ENCODE peak calls at places on chromosomes 7 and 10, in four cellular contexts. B is neural progenitor cell, X is neuronal stem cell, A is colonic mucosa. F is an unnamed sample. For H3K27me3 and H3K4me1, the result is how much of the 10 kb centered on the place peaks cover.

GRCh38 chr10:88934900-88935672 is 17.5 kb downstream of the ACTA2 start:
- DNase-seq in A (peak), B (peak), X (peak), F (peak)

GRCh38 chr7:11760372-11760771 is 71.6 kb downstream of the THSD7A start:
- DNase-seq in X (no peak), B (peak), A (no peak), F (peak)

GRCh38 chr10:73827346-73828089 is 16.1 kb upstream of the NDST2 start:
- DNase-seq in A (no peak), B (no peak), X (no peak), F (peak)

GRCh38 chr7:150800576-150801241 is at the start of gene TMEM176A:
- DNase-seq in X (no peak), B (no peak), A (peak), F (no peak)

GRCh38 chr7:7820939-7821338 is 102.5 kb upstream of the RPA3 start:
- DNase-seq in A (no peak), B (peak), X (no peak), F (no peak)

GRCh38 chr7:123645516-123645915 is 10.2 kb upstream of the LMOD2 start:
- DNase-seq in X (no peak), B (peak), A (no peak), F (no peak)

GRCh38 chr10:9992656-9993055 is 1025.0 kb upstream of the CELF2 start:
- DNase-seq in A (no peak), X (no peak), B (peak), F (no peak)

GRCh38 chr10:86795353-86795752 is 38.9 kb downstream of the BMPR1A start:
- DNase-seq in A (no peak), X (peak), B (peak), F (peak)

GRCh38 chr7:128402346-128402745 is 7.4 kb downstream of the IMPDH1 start:
- DNase-seq in A (no peak), B (no peak), X (no peak), F (no peak)

GRCh38 chr7:128405345-128406146 is 4.2 kb downstream of the IMPDH1 start:
- DNase-seq in X (peak), A (peak), B (peak), F (peak)

GRCh38 chr7:128403676-128404075 is 6.1 kb downstream of the IMPDH1 start:
- DNase-seq in B (no peak), X (no peak), A (no peak), F (no peak)

GRCh38 chr7:128404826-128405344 is 4.9 kb downstream of the IMPDH1 start:
- DNase-seq in A (peak), X (no peak), B (no peak), F (peak)

DNA sequence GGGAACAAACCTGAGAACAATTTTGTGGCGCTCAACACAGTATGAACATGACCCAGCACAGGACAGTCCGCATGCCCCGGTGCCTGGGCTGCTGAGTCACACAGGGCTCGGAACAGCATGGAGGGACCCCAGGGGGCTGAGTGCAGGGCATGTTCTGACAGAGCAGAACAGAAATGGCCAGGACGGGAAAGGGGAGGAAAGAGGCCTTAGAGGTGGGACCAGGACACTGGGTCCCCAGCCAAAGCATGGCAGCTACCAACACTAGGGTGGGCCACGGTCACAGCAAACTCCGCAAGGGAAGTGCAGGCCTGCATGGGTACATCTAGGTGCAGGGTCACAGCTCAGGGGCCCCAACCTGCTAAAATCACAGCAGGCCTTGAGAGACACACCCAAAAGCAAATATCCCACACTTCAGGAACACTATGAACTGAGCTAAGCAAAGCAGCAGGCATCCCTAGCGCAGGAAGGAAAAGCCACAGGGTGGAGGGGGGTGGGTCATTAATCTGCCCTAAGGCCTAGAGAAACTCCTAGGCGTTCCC is 5.6 kb downstream of the IMPDH1 start:
- DNase-seq in B (no peak), A (peak), X (no peak), F (no peak)
- H3K9ac ChIP-seq in B (no peak), A (no peak), X (no peak), F (peak)

GRCh38 chr7:156998988-156999610 is 11.4 kb downstream of the MNX1 start:
- DNase-seq in X (no peak), B (peak), A (peak), F (no peak)
- H3K27me3 ChIP-seq in X (under half), B (half or more), A (under half), F (half or more)

GRCh38 chr10:50607526-50607925 is 16.2 kb downstream of the SGMS1 start:
- DNase-seq in X (no peak), A (no peak), B (no peak), F (peak)
- H3K4me1 ChIP-seq in X (under half), A (under half), B (under half), F (under half)

GRCh38 chr7:88095-88926 is 104.1 kb upstream of the FAM20C start:
- DNase-seq in B (peak), A (no peak), X (no peak), F (no peak)
- H3K9ac ChIP-seq in B (no peak), A (no peak), X (no peak), F (peak)

DNA sequence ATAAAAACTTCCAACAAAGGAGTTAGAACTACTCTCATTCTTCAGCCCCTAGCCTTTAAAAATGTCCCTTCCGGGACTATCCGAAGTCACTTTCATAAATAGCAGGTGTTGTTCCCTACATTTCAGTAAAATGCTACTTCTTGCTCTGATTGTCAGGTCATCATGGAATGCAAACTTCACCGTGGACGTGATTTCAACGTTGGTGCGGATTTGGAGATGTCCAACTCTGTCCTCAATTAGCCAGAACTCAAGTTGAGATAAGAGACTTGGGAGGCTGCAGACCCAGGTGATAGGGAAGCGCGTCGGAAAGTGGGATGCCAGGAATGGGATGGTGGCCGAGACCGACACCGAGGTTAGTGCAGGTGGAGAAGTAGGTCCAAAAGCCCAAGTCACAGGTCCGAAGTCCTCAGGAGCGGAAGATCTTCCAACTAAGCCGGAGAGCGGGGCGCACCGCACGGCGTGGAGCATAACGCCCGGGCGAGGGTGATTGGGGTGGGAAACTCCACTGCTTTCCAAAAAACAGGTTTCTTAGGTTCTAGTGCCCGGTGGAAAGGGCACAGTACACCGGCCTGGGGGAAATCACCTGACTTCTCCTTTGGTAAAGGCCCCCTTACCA is 11.5 kb upstream of the SPAG6 start:
- DNase-seq in B (peak), A (no peak), X (no peak), F (no peak)
- H3K27me3 ChIP-seq in B (half or more), A (half or more), X (under half), F (under half)

DNA sequence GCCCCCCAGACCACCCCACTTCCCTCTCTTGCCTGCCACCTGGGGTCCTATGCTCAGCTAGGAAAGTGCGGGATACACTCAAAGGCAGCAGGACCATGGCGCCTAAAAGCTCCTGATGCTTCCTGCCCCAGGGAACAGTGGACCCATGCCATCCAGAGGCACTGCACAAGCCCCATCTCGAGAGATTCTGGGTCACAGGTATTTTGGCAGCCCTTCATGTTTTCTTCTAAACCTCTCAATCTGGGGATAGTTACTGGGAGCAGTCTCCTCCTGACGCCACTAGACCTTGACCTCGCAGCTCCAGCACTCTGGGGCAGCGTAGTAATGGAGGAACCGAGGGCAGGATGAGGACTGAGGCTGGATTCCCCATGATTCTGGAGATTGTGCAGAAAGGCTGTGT is 107.1 kb downstream of the GRK5 start:
- DNase-seq in A (no peak), B (no peak), X (no peak), F (no peak)
- H3K4me1 ChIP-seq in A (under half), B (under half), X (under half), F (under half)

GRCh38 chr7:3168869-3169268 is 125.2 kb upstream of the CARD11 start:
- DNase-seq in B (no peak), X (no peak), A (no peak), F (no peak)

GRCh38 chr7:3165681-3166580 is 122.3 kb upstream of the CARD11 start:
- DNase-seq in B (no peak), X (no peak), A (no peak), F (no peak)

GRCh38 chr7:3162286-3162685 is 118.6 kb upstream of the CARD11 start:
- DNase-seq in A (no peak), X (no peak), B (no peak), F (no peak)

GRCh38 chr7:3168370-3168769 is 124.7 kb upstream of the CARD11 start:
- DNase-seq in A (no peak), X (no peak), B (no peak), F (no peak)

DNA sequence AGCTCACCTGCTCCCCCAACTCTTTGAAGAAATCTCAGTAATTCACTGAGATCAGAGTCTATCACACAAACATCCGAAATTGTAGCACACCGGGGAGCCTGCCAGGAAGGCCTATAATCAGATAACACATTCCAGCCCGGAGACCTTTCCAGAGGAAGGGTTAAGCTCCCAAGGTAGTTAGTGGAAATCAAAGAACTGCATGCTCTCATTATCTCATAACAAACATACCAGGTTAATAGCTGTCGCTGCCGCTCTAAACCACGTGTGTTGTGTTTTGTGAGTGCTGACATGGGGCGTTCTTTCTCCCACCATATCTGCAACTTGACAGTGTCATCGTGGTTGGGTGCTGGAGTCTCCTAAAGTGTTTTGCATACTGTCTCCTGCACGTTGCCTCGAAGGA is 120.7 kb upstream of the CARD11 start:
- DNase-seq in A (no peak), B (peak), X (no peak), F (no peak)
- H3K9ac ChIP-seq in A (no peak), B (no peak), X (no peak), F (no peak)

GRCh38 chr7:31776616-31777015 is 89.6 kb downstream of the PPP1R17 start:
- DNase-seq in B (peak), X (no peak), A (no peak), F (peak)
- H3K27me3 ChIP-seq in B (half or more), X (under half), A (under half), F (under half)

GRCh38 chr7:44643206-44643605 is 36.8 kb downstream of the OGDH start:
- DNase-seq in B (no peak), A (no peak), X (no peak), F (no peak)

GRCh38 chr7:44637788-44638594 is 31.6 kb downstream of the OGDH start:
- DNase-seq in B (no peak), A (peak), X (no peak), F (peak)

GRCh38 chr7:44636926-44637325 is 30.5 kb downstream of the OGDH start:
- DNase-seq in A (no peak), X (no peak), B (no peak), F (no peak)

GRCh38 chr7:44638611-44639557 is 32.5 kb downstream of the OGDH start:
- DNase-seq in X (no peak), B (no peak), A (peak), F (peak)

GRCh38 chr7:44639701-44640321 is 33.4 kb downstream of the OGDH start:
- DNase-seq in X (peak), A (peak), B (peak), F (peak)
- H3K4me1 ChIP-seq in X (under half), A (under half), B (under half), F (under half)

F was measured in adipocyte.